ENCODE peak calls at places on chromosomes 4 and X, in six cellular contexts. P is GM23338, G is neural progenitor cell, F is SK-N-SH, S is HCT116, T is hepatocyte. Z is an unnamed sample.

GRCh38 chr4:100147684-100148083 is 42.6 kb downstream of the DDIT4L start:
- DNase-seq in P (no peak), G (no peak), F (no peak), S (no peak), T (no peak), Z (no peak)

GRCh38 chr4:2935762-2936743 is 27.2 kb downstream of the NOP14 start:
- DNase-seq in P (no peak), G (peak), F (no peak), S (peak), T (peak), Z (peak)

GRCh38 chr4:84821064-84821463 is 145.4 kb downstream of the WDFY3 start:
- DNase-seq in P (no peak), G (no peak), F (no peak), S (no peak), T (no peak), Z (no peak)

GRCh38 chr4:77002321-77002720 is 52.8 kb downstream of the SEPTIN11 start:
- DNase-seq in P (no peak), G (no peak), F (no peak), S (no peak), T (no peak), Z (no peak)

GRCh38 chr4:86939737-86940141 is 4.9 kb downstream of the AFF1 start:
- DNase-seq in P (no peak), G (no peak), F (no peak), S (no peak), T (no peak), Z (no peak)

GRCh38 chr4:111761531-111761930 is 383.7 kb upstream of the FAM241A start:
- DNase-seq in P (no peak), G (peak), F (no peak), S (no peak), T (no peak), Z (no peak)

GRCh38 chrX:108198420-108198819 is 106.8 kb downstream of the ATG4A start:
- DNase-seq in P (no peak), G (no peak), F (no peak), S (no peak), T (peak), Z (no peak)

GRCh38 chrX:143781103-143781502 is 60.6 kb upstream of the SPANXN2 start:
- DNase-seq in P (no peak), G (no peak), F (no peak), S (no peak), T (peak), Z (peak)

GRCh38 chr4:144338148-144338547 is 197.6 kb upstream of the GYPA start:
- DNase-seq in P (no peak), G (no peak), F (no peak), S (no peak), T (no peak), Z (no peak)

GRCh38 chr4:76147454-76148141 is 599 bp downstream of the NUP54 start:
- DNase-seq in P (peak), G (peak), F (peak), S (peak), T (peak), Z (peak)

GRCh38 chr4:64756016-64756415 is 346.8 kb upstream of the TECRL start:
- DNase-seq in P (no peak), G (no peak), F (no peak), S (no peak), T (no peak), Z (peak)

GRCh38 chrX:118976599-118977340 is 2.4 kb downstream of the LONRF3 start:
- DNase-seq in P (no peak), G (no peak), F (peak), S (no peak), T (peak), Z (peak)

GRCh38 chr4:478373-478772 is 20.6 kb downstream of the ZNF721 start:
- DNase-seq in P (no peak), G (no peak), F (no peak), S (no peak), T (no peak), Z (peak)

GRCh38 chr4:12697970-12698369 is 786.2 kb downstream of the RAB28 start:
- DNase-seq in P (no peak), G (no peak), F (no peak), S (no peak), T (no peak), Z (no peak)

GRCh38 chr4:128810331-128810870 is 901 bp downstream of the JADE1 start:
- DNase-seq in P (no peak), G (peak), F (peak), S (peak), T (peak), Z (peak)

GRCh38 chr4:152256996-152257395 is 278.9 kb downstream of the FBXW7 start:
- DNase-seq in P (no peak), G (no peak), F (no peak), S (no peak), T (no peak), Z (no peak)

GRCh38 chr4:106062452-106062875 is 167.2 kb downstream of the NPNT start:
- DNase-seq in P (no peak), G (no peak), F (no peak), S (no peak), T (no peak), Z (peak)

GRCh38 chr4:183326853-183327252 is 4.6 kb upstream of the CLDN24 start:
- DNase-seq in P (no peak), G (no peak), F (no peak), S (no peak), T (no peak), Z (peak)

GRCh38 chr4:162645381-162645780 is 481.6 kb upstream of the FSTL5 start:
- DNase-seq in P (peak), G (peak), F (no peak), S (no peak), T (peak), Z (no peak)

GRCh38 chr4:3716876-3717235 is 49.3 kb upstream of the ADRA2C start:
- DNase-seq in P (no peak), G (no peak), F (no peak), S (no peak), T (no peak), Z (no peak)

GRCh38 chr4:2083826-2084160 is 24.7 kb downstream of the NAT8L start:
- DNase-seq in P (no peak), G (no peak), F (no peak), S (no peak), T (no peak), Z (no peak)

GRCh38 chr4:92305878-92306520 is 2.2 kb downstream of the GRID2 start:
- DNase-seq in P (peak), G (peak), F (peak), S (no peak), T (peak), Z (peak)
- TF ChIP-seq CTCF in P (no peak), G (no peak), F (no peak), S (no peak), T (no peak), Z (no peak)

GRCh38 chrX:94288325-94288724 is 614.3 kb downstream of the FAM133A start:
- DNase-seq in P (peak), G (peak), F (no peak), S (no peak), T (peak), Z (peak)
- TF ChIP-seq EZH2phosphoT487 in P (no peak), G (no peak), F (no peak), S (no peak), T (no peak), Z (no peak)

GRCh38 chr4:185887125-185887524 is 75.1 kb upstream of the SORBS2 start:
- DNase-seq in P (no peak), G (no peak), F (no peak), S (no peak), T (no peak), Z (no peak)

GRCh38 chr4:185888676-185889075 is 76.7 kb upstream of the SORBS2 start:
- DNase-seq in P (no peak), G (no peak), F (no peak), S (no peak), T (no peak), Z (no peak)

GRCh38 chr4:185889566-185889965 is 77.6 kb upstream of the SORBS2 start:
- DNase-seq in P (no peak), G (no peak), F (no peak), S (no peak), T (no peak), Z (no peak)

GRCh38 chr4:185892165-185892564 is 80.2 kb upstream of the SORBS2 start:
- DNase-seq in P (no peak), G (no peak), F (no peak), S (no peak), T (no peak), Z (no peak)

DNA sequence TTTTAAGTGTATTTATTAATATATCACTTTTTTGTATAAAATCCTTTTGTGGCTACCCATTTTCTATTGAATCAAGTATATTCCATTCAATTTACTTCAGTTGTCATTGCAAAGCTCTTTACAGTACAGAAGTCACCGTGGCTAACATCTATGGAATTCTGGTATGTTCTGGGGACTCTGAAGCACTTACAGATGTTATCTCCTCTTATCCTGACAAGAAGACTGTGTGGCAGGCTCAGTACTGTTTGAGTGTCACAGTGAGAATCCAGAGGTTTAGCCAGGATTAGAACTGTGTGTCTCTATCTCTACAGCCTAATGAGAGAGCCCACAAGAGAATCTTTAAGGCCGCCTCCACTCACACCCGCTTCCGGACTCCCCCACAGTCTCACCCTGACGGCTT is 78.2 kb upstream of the SORBS2 start:
- DNase-seq in P (no peak), G (no peak), F (no peak), S (no peak), T (no peak), Z (no peak)
- H3K27ac ChIP-seq in P (no peak), G (no peak), F (no peak), S (no peak), T (no peak), Z (no peak)

GRCh38 chrX:29487714-29488113 is 727.6 kb upstream of the MAGEB2 start:
- DNase-seq in P (no peak), G (no peak), F (no peak), S (no peak), T (no peak), Z (no peak)
- TF ChIP-seq CTCF in P (no peak), G (no peak), F (no peak), S (no peak), T (no peak), Z (no peak)

GRCh38 chrX:130330706-130331105 is 9.0 kb upstream of the SLC25A14 start:
- DNase-seq in P (peak), G (peak), F (peak), S (peak), T (peak), Z (peak)
- TF ChIP-seq EZH2phosphoT487 in P (no peak), G (no peak), F (no peak), S (no peak), T (no peak), Z (no peak)

GRCh38 chrX:2697741-2698294 is 6.7 kb downstream of the CD99 start:
- DNase-seq in P (no peak), G (no peak), F (no peak), S (no peak), T (no peak), Z (no peak)
- H3K27ac ChIP-seq in P (no peak), G (no peak), F (no peak), S (no peak), T (peak), Z (peak)

GRCh38 chr4:148152868-148153630 is 289.2 kb downstream of the NR3C2 start:
- DNase-seq in P (no peak), G (no peak), F (no peak), S (no peak), T (no peak), Z (no peak)
- TF ChIP-seq CTCF in P (peak), G (no peak), F (peak), S (no peak), T (no peak), Z (no peak)

GRCh38 chrX:18561020-18561419 is 110.9 kb downstream of the RS1 start:
- DNase-seq in P (no peak), G (no peak), F (no peak), S (no peak), T (no peak), Z (no peak)

GRCh38 chrX:18566748-18567147 is 105.2 kb downstream of the RS1 start:
- DNase-seq in P (no peak), G (no peak), F (no peak), S (no peak), T (no peak), Z (no peak)

DNA sequence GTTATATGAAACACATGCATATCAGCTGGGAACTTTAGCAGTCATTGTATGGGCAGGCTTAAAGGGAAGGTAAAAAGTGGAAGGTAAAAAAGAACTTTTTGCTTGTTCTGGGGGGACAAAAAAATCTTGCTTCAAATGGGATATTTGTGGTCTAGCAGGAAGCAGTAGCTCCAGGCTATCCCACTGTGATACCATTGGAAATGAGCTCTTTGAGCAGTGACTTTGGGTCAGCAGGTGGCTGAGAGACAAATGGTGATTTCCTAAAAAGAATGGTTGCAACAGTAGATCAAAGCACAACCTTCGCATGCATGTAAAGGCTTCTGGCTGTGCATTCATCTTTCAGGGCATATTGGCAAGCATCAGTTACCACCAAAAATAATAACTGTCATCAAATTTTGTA is 106.2 kb downstream of the RS1 start:
- DNase-seq in P (peak), G (no peak), F (no peak), S (no peak), T (no peak), Z (no peak)
- TF ChIP-seq EZH2phosphoT487 in P (no peak), G (no peak), F (no peak), S (no peak), T (no peak), Z (no peak)

GRCh38 chr4:6222761-6223292 is 22.5 kb upstream of the JAKMIP1 start:
- DNase-seq in P (peak), G (peak), F (peak), S (peak), T (no peak), Z (peak)

GRCh38 chr4:6221851-6222760 is 21.8 kb upstream of the JAKMIP1 start:
- DNase-seq in P (peak), G (peak), F (peak), S (peak), T (peak), Z (no peak)

GRCh38 chr4:6226506-6226905 is 26.2 kb upstream of the JAKMIP1 start:
- DNase-seq in P (no peak), G (no peak), F (no peak), S (no peak), T (no peak), Z (no peak)

GRCh38 chr4:6225469-6225868 is 25.1 kb upstream of the JAKMIP1 start:
- DNase-seq in P (peak), G (peak), F (no peak), S (no peak), T (peak), Z (peak)

GRCh38 chr4:6224725-6225124 is 24.4 kb upstream of the JAKMIP1 start:
- DNase-seq in P (no peak), G (no peak), F (no peak), S (no peak), T (no peak), Z (no peak)
- H3K27ac ChIP-seq in P (no peak), G (no peak), F (no peak), S (no peak), T (no peak), Z (no peak)

Z was measured in PC-3.